ENCODE peak calls at places on chromosomes 1 and 21, in eight cellular contexts. One of them, this sample, is unnamed.
A peak's percentile ranks its signal among the peaks of the same experiment; 100 is the strongest.

GRCh38 chr1:186375152-186375928 is at the start of the genes ODR4 and TPR:
- DNase-seq in activated CD4-positive, CD25-positive, alpha-beta regulatory T cell treated with anti-CD3 and anti-CD28 coated beads, Interleukin-2, amount 50 U/mL, for 72 hours: peak; percentile 92
- DNase-seq in nephron progenitor cell: peak; percentile 97
- DNase-seq in globus pallidus: peak; percentile 99
- DNase-seq in omental fat pad: peak; percentile 97
- DNase-seq in NCI-H1417: peak; percentile 100
- DNase-seq in hepatocyte: peak; percentile 99
- DNase-seq in bronchial epithelial cell: peak; percentile 98
- DNase-seq in this sample: peak; percentile 99

GRCh38 chr1:54581621-54582035 is 33.6 kb downstream of the ACOT11 start:
- DNase-seq in NCI-H1417: peak; percentile 16
- DNase-seq in activated CD4-positive, CD25-positive, alpha-beta regulatory T cell treated with anti-CD3 and anti-CD28 coated beads, Interleukin-2, amount 50 U/mL, for 72 hours: no peak
- DNase-seq in globus pallidus: peak; percentile 87
- DNase-seq in nephron progenitor cell: no peak
- DNase-seq in bronchial epithelial cell: peak; percentile 92
- DNase-seq in omental fat pad: peak; percentile 53
- DNase-seq in hepatocyte: peak; percentile 61
- DNase-seq in this sample: no peak

GRCh38 chr1:30412241-30413110 is 310.9 kb downstream of the MATN1 start:
- DNase-seq in bronchial epithelial cell: peak; percentile 10
- DNase-seq in globus pallidus: no peak
- DNase-seq in NCI-H1417: no peak
- DNase-seq in omental fat pad: no peak
- DNase-seq in activated CD4-positive, CD25-positive, alpha-beta regulatory T cell treated with anti-CD3 and anti-CD28 coated beads, Interleukin-2, amount 50 U/mL, for 72 hours: no peak
- DNase-seq in nephron progenitor cell: no peak
- DNase-seq in hepatocyte: peak; percentile 49
- DNase-seq in this sample: no peak

GRCh38 chr1:154478013-154478412 is 24.0 kb upstream of the TDRD10 start:
- DNase-seq in hepatocyte: no peak
- DNase-seq in NCI-H1417: no peak
- DNase-seq in activated CD4-positive, CD25-positive, alpha-beta regulatory T cell treated with anti-CD3 and anti-CD28 coated beads, Interleukin-2, amount 50 U/mL, for 72 hours: no peak
- DNase-seq in nephron progenitor cell: no peak
- DNase-seq in omental fat pad: peak; percentile 16
- DNase-seq in bronchial epithelial cell: no peak
- DNase-seq in globus pallidus: no peak
- DNase-seq in this sample: no peak

GRCh38 chr1:41716188-41717130 is 202.3 kb downstream of the HIVEP3 start:
- DNase-seq in NCI-H1417: no peak
- DNase-seq in hepatocyte: no peak
- DNase-seq in activated CD4-positive, CD25-positive, alpha-beta regulatory T cell treated with anti-CD3 and anti-CD28 coated beads, Interleukin-2, amount 50 U/mL, for 72 hours: no peak
- DNase-seq in omental fat pad: no peak
- DNase-seq in nephron progenitor cell: no peak
- DNase-seq in bronchial epithelial cell: no peak
- DNase-seq in globus pallidus: no peak
- DNase-seq in this sample: no peak

GRCh38 chr21:44919111-44919912 is 1.4 kb downstream of the ITGB2 start:
- DNase-seq in NCI-H1417: peak; percentile 51
- DNase-seq in bronchial epithelial cell: no peak
- DNase-seq in hepatocyte: no peak
- DNase-seq in nephron progenitor cell: no peak
- DNase-seq in omental fat pad: no peak
- DNase-seq in globus pallidus: no peak
- DNase-seq in activated CD4-positive, CD25-positive, alpha-beta regulatory T cell treated with anti-CD3 and anti-CD28 coated beads, Interleukin-2, amount 50 U/mL, for 72 hours: peak; percentile 36
- DNase-seq in this sample: no peak

GRCh38 chr1:193927550-193927949 is 741.1 kb upstream of the B3GALT2 start:
- DNase-seq in nephron progenitor cell: no peak
- DNase-seq in globus pallidus: no peak
- DNase-seq in activated CD4-positive, CD25-positive, alpha-beta regulatory T cell treated with anti-CD3 and anti-CD28 coated beads, Interleukin-2, amount 50 U/mL, for 72 hours: no peak
- DNase-seq in hepatocyte: no peak
- DNase-seq in NCI-H1417: no peak
- DNase-seq in bronchial epithelial cell: no peak
- DNase-seq in omental fat pad: no peak
- DNase-seq in this sample: no peak

GRCh38 chr1:47351305-47351704 is 17.7 kb downstream of the CMPK1 start:
- DNase-seq in omental fat pad: no peak
- DNase-seq in globus pallidus: no peak
- DNase-seq in NCI-H1417: no peak
- DNase-seq in activated CD4-positive, CD25-positive, alpha-beta regulatory T cell treated with anti-CD3 and anti-CD28 coated beads, Interleukin-2, amount 50 U/mL, for 72 hours: no peak
- DNase-seq in hepatocyte: no peak
- DNase-seq in bronchial epithelial cell: peak; percentile 52
- DNase-seq in nephron progenitor cell: no peak
- DNase-seq in this sample: no peak

GRCh38 chr1:205248793-205249601 is 21.3 kb downstream of the TMCC2 start:
- DNase-seq in bronchial epithelial cell: no peak
- DNase-seq in nephron progenitor cell: no peak
- DNase-seq in omental fat pad: no peak
- DNase-seq in activated CD4-positive, CD25-positive, alpha-beta regulatory T cell treated with anti-CD3 and anti-CD28 coated beads, Interleukin-2, amount 50 U/mL, for 72 hours: no peak
- DNase-seq in hepatocyte: peak; percentile 73
- DNase-seq in globus pallidus: peak; percentile 88
- DNase-seq in NCI-H1417: peak; percentile 59
- DNase-seq in this sample: no peak